ENCODE peak calls at places on chromosome 16, in six cellular contexts. One of them, this sample, is unnamed.
A peak's percentile ranks its signal among the peaks of the same experiment; 100 is the strongest.

GRCh38 chr16:70520612-70521297 is 2.6 kb downstream of the COG4 start:
- DNase-seq in endothelial cell: no peak
- DNase-seq in fibroblast of lung: peak; percentile 61
- DNase-seq in AG04450: no peak
- DNase-seq in MM.1S: no peak
- DNase-seq in kidney epithelial cell: no peak
- DNase-seq in this sample: peak; percentile 39

GRCh38 chr16:22847690-22848089 is 33.7 kb downstream of the HS3ST2 start:
- DNase-seq in endothelial cell: no peak
- DNase-seq in fibroblast of lung: no peak
- DNase-seq in AG04450: no peak
- DNase-seq in MM.1S: no peak
- DNase-seq in kidney epithelial cell: no peak
- DNase-seq in this sample: no peak

GRCh38 chr16:50295541-50296132 is 29.3 kb downstream of the ADCY7 start:
- DNase-seq in endothelial cell: no peak
- DNase-seq in fibroblast of lung: no peak
- DNase-seq in AG04450: no peak
- DNase-seq in MM.1S: no peak
- DNase-seq in kidney epithelial cell: no peak
- DNase-seq in this sample: no peak

GRCh38 chr16:18069683-18070082 is 266.9 kb downstream of the NPIPA8 start:
- DNase-seq in kidney epithelial cell: no peak
- DNase-seq in endothelial cell: no peak
- DNase-seq in MM.1S: no peak
- DNase-seq in AG04450: no peak
- DNase-seq in fibroblast of lung: no peak
- DNase-seq in this sample: no peak

GRCh38 chr16:64321066-64321465 is 800.8 kb downstream of the CDH11 start:
- DNase-seq in MM.1S: no peak
- DNase-seq in kidney epithelial cell: no peak
- DNase-seq in AG04450: no peak
- DNase-seq in endothelial cell: no peak
- DNase-seq in fibroblast of lung: no peak
- DNase-seq in this sample: no peak

GRCh38 chr16:2511996-2512919 is 1.5 kb upstream of the ATP6V0C start:
- DNase-seq in AG04450: no peak
- DNase-seq in fibroblast of lung: no peak
- DNase-seq in kidney epithelial cell: no peak
- DNase-seq in endothelial cell: no peak
- DNase-seq in MM.1S: no peak
- DNase-seq in this sample: no peak

GRCh38 chr16:21943571-21943970 is 9.6 kb upstream of the UQCRC2 start:
- DNase-seq in fibroblast of lung: no peak
- DNase-seq in AG04450: no peak
- DNase-seq in MM.1S: no peak
- DNase-seq in endothelial cell: no peak
- DNase-seq in kidney epithelial cell: no peak
- DNase-seq in this sample: no peak

GRCh38 chr16:54690710-54691109 is 240.0 kb upstream of the IRX5 start:
- DNase-seq in fibroblast of lung: no peak
- DNase-seq in AG04450: no peak
- DNase-seq in endothelial cell: no peak
- DNase-seq in MM.1S: no peak
- DNase-seq in kidney epithelial cell: no peak
- DNase-seq in this sample: no peak

GRCh38 chr16:84455031-84455430 is 49.4 kb downstream of the MEAK7 start:
- DNase-seq in fibroblast of lung: no peak
- DNase-seq in kidney epithelial cell: no peak
- DNase-seq in MM.1S: no peak
- DNase-seq in endothelial cell: no peak
- DNase-seq in AG04450: no peak
- DNase-seq in this sample: no peak

GRCh38 chr16:1723450-1724147 is 17.6 kb downstream of the MAPK8IP3 start:
- DNase-seq in endothelial cell: peak; percentile 60
- DNase-seq in kidney epithelial cell: no peak
- DNase-seq in fibroblast of lung: peak; percentile 19
- DNase-seq in MM.1S: peak; percentile 27
- DNase-seq in AG04450: no peak
- DNase-seq in this sample: peak; percentile 64

GRCh38 chr16:28157768-28158535 is 53.8 kb downstream of the XPO6 start:
- DNase-seq in AG04450: no peak
- DNase-seq in kidney epithelial cell: no peak
- DNase-seq in fibroblast of lung: no peak
- DNase-seq in endothelial cell: no peak
- DNase-seq in MM.1S: no peak
- DNase-seq in this sample: no peak

GRCh38 chr16:73014768-73015167 is 33.2 kb downstream of the ZFHX3 start:
- DNase-seq in endothelial cell: no peak
- DNase-seq in MM.1S: no peak
- DNase-seq in kidney epithelial cell: no peak
- DNase-seq in fibroblast of lung: no peak
- DNase-seq in AG04450: no peak
- DNase-seq in this sample: no peak

GRCh38 chr16:79801550-79802090 is 201.1 kb upstream of the MAF start:
- DNase-seq in endothelial cell: no peak
- DNase-seq in kidney epithelial cell: peak; percentile 97
- DNase-seq in fibroblast of lung: peak; percentile 50
- DNase-seq in AG04450: no peak
- DNase-seq in MM.1S: no peak
- DNase-seq in this sample: no peak

GRCh38 chr16:69709456-69710084 is 16.8 kb downstream of the NQO1 start:
- DNase-seq in endothelial cell: no peak
- DNase-seq in AG04450: no peak
- DNase-seq in fibroblast of lung: peak; percentile 61
- DNase-seq in MM.1S: peak; percentile 67
- DNase-seq in kidney epithelial cell: no peak
- DNase-seq in this sample: peak; percentile 54

GRCh38 chr16:85430523-85431381 is 182.4 kb upstream of the GSE1 start:
- DNase-seq in AG04450: no peak
- DNase-seq in kidney epithelial cell: no peak
- DNase-seq in MM.1S: no peak
- DNase-seq in fibroblast of lung: no peak
- DNase-seq in endothelial cell: no peak
- DNase-seq in this sample: no peak

GRCh38 chr16:11986521-11987057 is 10.1 kb downstream of the SNX29 start:
- DNase-seq in kidney epithelial cell: no peak
- DNase-seq in endothelial cell: no peak
- DNase-seq in MM.1S: no peak
- DNase-seq in fibroblast of lung: peak; percentile 65
- DNase-seq in AG04450: no peak
- DNase-seq in this sample: no peak

GRCh38 chr16:77062878-77063566 is 128.0 kb upstream of the MON1B start:
- DNase-seq in kidney epithelial cell: no peak
- DNase-seq in endothelial cell: no peak
- DNase-seq in AG04450: no peak
- DNase-seq in fibroblast of lung: no peak
- DNase-seq in MM.1S: no peak
- DNase-seq in this sample: no peak

GRCh38 chr16:89801800-89802199 is 14.6 kb downstream of the FANCA start:
- DNase-seq in fibroblast of lung: no peak
- DNase-seq in kidney epithelial cell: no peak
- DNase-seq in MM.1S: no peak
- DNase-seq in endothelial cell: no peak
- DNase-seq in AG04450: no peak
- DNase-seq in this sample: no peak

GRCh38 chr16:261031-261691 is 14.6 kb downstream of the RGS11 start:
- DNase-seq in endothelial cell: no peak
- DNase-seq in kidney epithelial cell: no peak
- DNase-seq in AG04450: no peak
- DNase-seq in MM.1S: no peak
- DNase-seq in fibroblast of lung: no peak
- DNase-seq in this sample: no peak

GRCh38 chr16:28324235-28324886 is 32.0 kb downstream of the SBK1 start:
- DNase-seq in fibroblast of lung: no peak
- DNase-seq in MM.1S: no peak
- DNase-seq in kidney epithelial cell: no peak
- DNase-seq in AG04450: no peak
- DNase-seq in endothelial cell: no peak
- DNase-seq in this sample: no peak

DNA sequence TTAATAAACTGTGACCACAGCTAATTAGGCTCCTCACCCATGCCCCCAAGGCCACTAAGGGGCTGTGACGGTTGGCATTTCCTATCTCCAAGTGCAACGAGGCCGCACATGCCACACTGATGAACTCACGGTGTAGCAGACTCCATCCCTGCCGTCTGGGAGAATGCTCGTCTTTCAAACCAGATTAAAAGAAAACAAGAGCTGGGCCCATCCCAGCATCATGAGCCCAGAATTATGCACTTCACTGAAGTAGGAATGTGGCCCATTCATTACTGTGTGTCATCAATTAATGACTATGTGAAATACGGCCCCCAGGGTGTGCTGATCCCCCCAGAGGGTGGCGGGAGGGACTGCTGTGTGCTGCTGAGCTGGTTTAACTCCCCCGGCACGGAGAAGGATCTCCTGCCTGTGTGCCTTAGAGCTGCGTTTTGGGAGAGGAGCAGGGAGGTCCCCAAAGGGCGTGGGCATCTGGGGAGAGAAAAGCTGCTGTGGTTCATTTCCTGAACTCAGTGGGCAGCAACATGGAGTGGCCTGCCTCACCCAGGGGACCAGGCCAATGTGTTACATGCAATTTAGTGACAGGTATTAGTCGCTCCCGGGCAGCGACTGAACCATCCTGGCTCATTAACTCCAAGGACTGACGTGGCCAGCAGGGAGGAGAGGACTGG is 194.5 kb downstream of the FOXL1 start:
- DNase-seq in fibroblast of lung: peak; percentile 97
- DNase-seq in MM.1S: no peak
- DNase-seq in AG04450: peak; percentile 7
- DNase-seq in kidney epithelial cell: peak; percentile 89
- DNase-seq in endothelial cell: no peak
- DNase-seq in this sample: no peak
- TF ChIP-seq CTCF in fibroblast of lung: no peak
- TF ChIP-seq CTCF in MM.1S: no peak
- TF ChIP-seq CTCF in AG04450: no peak
- TF ChIP-seq CTCF in kidney epithelial cell: no peak
- TF ChIP-seq CTCF in endothelial cell: no peak
- TF ChIP-seq CTCF in this sample: no peak

DNA sequence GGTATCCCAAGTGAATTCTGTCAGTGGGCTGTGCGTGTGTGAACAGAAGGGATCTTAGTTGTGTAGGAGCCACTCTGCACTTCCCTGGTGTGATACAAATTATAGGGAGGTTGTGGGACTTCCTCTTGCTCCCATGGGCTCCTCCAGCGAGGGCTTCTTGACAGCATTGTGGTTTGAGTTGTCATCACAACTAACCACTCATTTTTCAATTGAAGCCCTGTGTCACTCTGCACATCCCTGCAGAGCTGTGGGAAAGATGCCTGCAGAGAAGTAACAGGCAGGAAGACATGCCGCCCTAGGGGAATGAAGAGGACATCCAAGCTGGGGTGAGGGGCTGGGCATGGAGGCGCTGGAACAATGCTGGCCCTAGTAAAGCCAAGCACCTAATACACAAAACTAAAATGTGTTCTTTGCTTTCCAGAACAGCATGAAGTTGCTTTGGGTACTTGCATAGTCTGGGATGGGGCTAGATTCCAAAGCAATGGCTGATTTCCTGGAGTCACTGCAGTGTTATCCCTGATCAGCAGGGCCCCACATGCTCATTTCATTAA is 692.5 kb downstream of the TOX3 start:
- DNase-seq in endothelial cell: no peak
- DNase-seq in AG04450: no peak
- DNase-seq in fibroblast of lung: peak; percentile 14
- DNase-seq in kidney epithelial cell: no peak
- DNase-seq in MM.1S: no peak
- DNase-seq in this sample: no peak
- TF ChIP-seq CTCF in endothelial cell: no peak
- TF ChIP-seq CTCF in AG04450: no peak
- TF ChIP-seq CTCF in fibroblast of lung: no peak
- TF ChIP-seq CTCF in kidney epithelial cell: no peak
- TF ChIP-seq CTCF in MM.1S: no peak
- TF ChIP-seq CTCF in this sample: no peak

GRCh38 chr16:19446300-19446846 is 28.7 kb downstream of the TMC5 start:
- DNase-seq in endothelial cell: no peak
- DNase-seq in AG04450: no peak
- DNase-seq in kidney epithelial cell: no peak
- DNase-seq in MM.1S: no peak
- DNase-seq in fibroblast of lung: no peak
- DNase-seq in this sample: no peak

GRCh38 chr16:19446886-19447285 is 29.2 kb downstream of the TMC5 start:
- DNase-seq in AG04450: no peak
- DNase-seq in fibroblast of lung: no peak
- DNase-seq in MM.1S: no peak
- DNase-seq in kidney epithelial cell: no peak
- DNase-seq in endothelial cell: no peak
- DNase-seq in this sample: no peak

DNA sequence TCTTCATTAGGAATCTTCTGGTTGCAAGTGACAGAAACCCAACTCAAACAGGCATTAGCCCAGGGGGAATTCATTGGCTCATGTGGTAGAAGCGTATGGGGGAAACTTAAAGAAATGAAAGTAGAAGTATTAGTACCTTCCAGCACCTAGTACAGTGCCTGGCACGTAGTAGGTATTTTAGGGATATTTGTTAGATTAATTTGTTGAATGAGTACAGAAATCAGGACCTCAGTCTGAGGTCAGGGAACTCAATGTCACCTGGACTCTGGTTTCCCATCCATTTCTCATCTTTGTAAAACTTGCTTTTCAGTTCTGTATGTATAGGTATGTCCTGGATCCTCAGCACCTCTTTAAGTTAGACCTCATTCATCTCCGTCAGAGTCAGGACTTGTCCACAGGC is 32.5 kb downstream of the TMC5 start:
- DNase-seq in AG04450: no peak
- DNase-seq in MM.1S: no peak
- DNase-seq in endothelial cell: no peak
- DNase-seq in fibroblast of lung: no peak
- DNase-seq in kidney epithelial cell: no peak
- DNase-seq in this sample: no peak
- TF ChIP-seq CTCF in AG04450: no peak
- TF ChIP-seq CTCF in MM.1S: no peak
- TF ChIP-seq CTCF in endothelial cell: no peak
- TF ChIP-seq CTCF in fibroblast of lung: no peak
- TF ChIP-seq CTCF in kidney epithelial cell: no peak
- TF ChIP-seq CTCF in this sample: no peak

DNA sequence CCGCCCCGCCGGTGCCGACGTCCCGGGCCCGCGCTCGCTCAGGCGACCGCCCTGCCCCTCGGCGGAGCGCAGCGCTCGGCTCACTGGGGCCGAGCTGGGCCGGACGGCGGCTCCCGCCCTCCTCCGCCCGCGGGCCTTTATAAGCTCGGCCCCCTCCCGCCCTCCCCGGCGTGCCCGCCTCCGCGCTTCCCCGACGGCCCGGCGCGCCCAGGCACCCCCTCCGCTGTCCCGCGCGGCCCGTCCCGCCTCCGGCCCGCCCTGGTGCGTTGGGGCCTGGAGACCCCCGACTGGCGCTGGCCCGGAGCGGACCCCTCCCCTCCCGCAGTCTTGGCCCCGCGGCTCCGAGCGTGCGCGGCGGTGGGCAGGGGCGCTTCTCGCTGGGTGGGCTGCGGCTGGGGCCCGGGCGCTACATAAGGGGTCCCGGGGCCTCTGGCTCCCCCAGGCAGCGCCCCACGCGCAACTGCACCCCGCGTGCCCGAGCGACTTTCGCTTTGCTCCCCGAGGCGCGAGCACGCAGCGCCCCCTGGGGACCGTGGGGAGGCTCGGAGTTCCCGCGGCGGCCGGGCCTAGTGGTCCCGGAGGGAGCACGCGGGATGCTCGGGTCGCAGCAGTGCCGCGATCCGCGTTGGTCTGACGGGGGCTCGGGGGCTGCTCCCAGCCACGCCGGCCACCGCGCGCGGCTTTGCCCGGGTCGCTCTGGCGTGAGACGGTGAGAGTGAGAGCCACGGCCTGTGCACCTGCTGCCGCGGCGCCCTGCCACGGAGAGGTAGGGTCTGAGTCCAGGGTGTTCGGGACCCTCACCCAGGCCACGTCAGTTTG is at the start of gene PIEZO1:
- DNase-seq in fibroblast of lung: peak; percentile 47
- DNase-seq in kidney epithelial cell: no peak
- DNase-seq in AG04450: no peak
- DNase-seq in endothelial cell: peak; percentile 79
- DNase-seq in MM.1S: peak; percentile 49
- DNase-seq in this sample: peak; percentile 86
- TF ChIP-seq CTCF in fibroblast of lung: peak; percentile 76
- TF ChIP-seq CTCF in kidney epithelial cell: peak; percentile 65
- TF ChIP-seq CTCF in AG04450: peak; percentile 82
- TF ChIP-seq CTCF in endothelial cell: peak; percentile 77
- TF ChIP-seq CTCF in MM.1S: peak; percentile 51
- TF ChIP-seq CTCF in this sample: peak; percentile 97